ENCODE peak calls at places on chromosomes 5 and 9, in nine cellular contexts. P, H, I, L, X, J, A, W and K are unnamed samples.

GRCh38 chr9:107559499-107560086 is 70.0 kb upstream of the KLF4 start:
- DNase-seq in W (no peak), L (no peak), X (no peak), I (no peak), J (no peak), H (no peak), A (no peak), P (no peak), K (no peak)

GRCh38 chr9:135515541-135515951 is 5.7 kb upstream of the LCN1 start:
- DNase-seq in J (no peak), X (no peak), W (no peak), I (peak; percentile 74), H (peak; percentile 8), A (no peak), P (no peak), L (peak; percentile 42), K (no peak)

GRCh38 chr9:128005938-128006337 is 25.1 kb upstream of the EEIG1 start:
- DNase-seq in H (no peak), A (no peak), I (peak; percentile 88), P (peak; percentile 73), W (no peak), J (peak; percentile 20), X (no peak), L (peak; percentile 90), K (peak; percentile 32)

GRCh38 chr5:68454766-68455165 is 239.2 kb downstream of the PIK3R1 start:
- DNase-seq in L (no peak), A (no peak), P (no peak), X (no peak), I (no peak), J (no peak), H (no peak), W (no peak), K (no peak)

GRCh38 chr9:120892748-120893584 is 16.0 kb upstream of the PHF19 start:
- DNase-seq in P (no peak), A (no peak), I (no peak), W (no peak), L (no peak), J (no peak), H (no peak), X (peak; percentile 94), K (no peak)

GRCh38 chr9:123568691-123569342 is 212.8 kb downstream of the CRB2 start:
- DNase-seq in I (no peak), W (no peak), P (no peak), J (peak; percentile 47), H (peak; percentile 52), X (peak; percentile 50), A (no peak), L (no peak), K (no peak)

GRCh38 chr5:160555836-160556660 is 134.4 kb downstream of the PTTG1 start:
- DNase-seq in W (no peak), X (no peak), A (no peak), I (no peak), L (no peak), J (no peak), H (no peak), P (no peak), K (no peak)

GRCh38 chr9:35341585-35341984 is 148.3 kb upstream of the RUSC2 start:
- DNase-seq in L (no peak), A (peak; percentile 16), I (no peak), P (peak; percentile 44), X (peak; percentile 85), H (peak; percentile 39), J (peak; percentile 62), W (no peak), K (peak; percentile 43)

GRCh38 chr5:135140805-135141204 is 106.8 kb upstream of the PITX1 start:
- DNase-seq in J (no peak), P (no peak), I (peak; percentile 82), L (no peak), H (no peak), W (peak; percentile 69), X (peak; percentile 51), A (no peak), K (no peak)

GRCh38 chr5:8413975-8414374 is 545.0 kb downstream of the MTRR start:
- DNase-seq in A (no peak), P (no peak), I (no peak), J (no peak), W (no peak), L (no peak), X (no peak), H (no peak), K (no peak)

GRCh38 chr5:166708271-166708670 is 1583.2 kb upstream of the WWC1 start:
- DNase-seq in J (no peak), X (no peak), P (no peak), I (no peak), A (no peak), W (no peak), L (no peak), H (no peak), K (no peak)

GRCh38 chr9:23539311-23539710 is 286.7 kb downstream of the ELAVL2 start:
- DNase-seq in P (no peak), W (no peak), A (no peak), I (no peak), X (no peak), L (no peak), H (no peak), J (no peak), K (no peak)

GRCh38 chr9:136621734-136622093 is 41.0 kb upstream of the EGFL7 start:
- DNase-seq in I (no peak), J (no peak), L (no peak), H (no peak), X (no peak), P (no peak), A (no peak), W (no peak), K (no peak)

GRCh38 chr9:68964102-68964541 is 49.8 kb downstream of the PRKACG start:
- DNase-seq in A (no peak), L (no peak), P (no peak), X (no peak), J (no peak), W (no peak), H (no peak), I (no peak), K (no peak)

GRCh38 chr9:6229604-6230003 is 14.0 kb downstream of the IL33 start:
- DNase-seq in L (no peak), W (no peak), A (no peak), J (no peak), I (no peak), X (peak; percentile 12), H (no peak), P (no peak), K (no peak)

DNA sequence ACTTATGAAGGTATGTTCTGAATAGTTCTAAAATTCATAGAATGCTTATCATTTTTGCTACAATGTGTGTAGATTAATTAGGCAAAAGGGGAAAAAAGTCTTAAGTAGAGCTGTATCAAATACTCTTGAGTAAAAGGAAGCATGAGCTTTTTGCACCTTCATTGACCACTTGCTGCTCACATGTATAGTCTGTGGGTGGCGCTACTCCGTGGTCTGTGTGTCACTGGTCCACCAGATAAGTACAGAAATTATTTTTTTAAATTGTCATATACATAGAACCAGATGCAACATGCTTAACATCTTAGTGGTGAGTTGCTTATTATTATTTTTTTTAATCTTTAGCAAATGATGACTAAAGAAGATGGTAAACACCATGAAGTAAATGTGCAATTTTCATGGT is 130.2 kb downstream of the MAN2A1 start:
- DNase-seq in X (no peak), A (no peak), H (no peak), J (no peak), W (no peak), L (no peak), P (no peak), I (no peak), K (no peak)
- TF ChIP-seq POLR2A in X (no peak), A (no peak), H (no peak), J (no peak), W (no peak), L (no peak), P (no peak), I (no peak), K (no peak)

DNA sequence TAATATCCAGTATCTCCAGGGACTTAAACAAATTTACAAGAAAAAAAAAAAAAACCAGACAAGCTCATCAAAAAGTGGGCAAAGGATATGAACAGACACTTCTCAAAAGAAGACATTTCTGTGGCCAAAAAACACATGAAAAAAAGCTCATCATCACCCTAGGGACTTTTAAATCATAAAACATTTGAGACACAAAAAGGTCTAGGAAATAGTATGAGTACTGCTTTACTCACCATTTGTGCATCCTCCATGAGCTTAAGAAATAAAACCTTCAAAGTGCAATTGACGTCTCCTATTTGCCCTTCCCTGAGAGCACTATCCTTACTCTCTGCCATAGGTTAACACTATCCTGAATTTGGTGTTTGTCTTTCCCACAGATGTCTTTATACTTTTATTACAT is 193.7 kb upstream of the NREP start:
- DNase-seq in L (no peak), X (peak; percentile 80), I (no peak), A (no peak), J (no peak), H (no peak), P (no peak), W (no peak), K (no peak)
- TF ChIP-seq CTCF in L (no peak), X (no peak), I (no peak), A (no peak), J (no peak), H (no peak), P (no peak), W (no peak), K (no peak)

DNA sequence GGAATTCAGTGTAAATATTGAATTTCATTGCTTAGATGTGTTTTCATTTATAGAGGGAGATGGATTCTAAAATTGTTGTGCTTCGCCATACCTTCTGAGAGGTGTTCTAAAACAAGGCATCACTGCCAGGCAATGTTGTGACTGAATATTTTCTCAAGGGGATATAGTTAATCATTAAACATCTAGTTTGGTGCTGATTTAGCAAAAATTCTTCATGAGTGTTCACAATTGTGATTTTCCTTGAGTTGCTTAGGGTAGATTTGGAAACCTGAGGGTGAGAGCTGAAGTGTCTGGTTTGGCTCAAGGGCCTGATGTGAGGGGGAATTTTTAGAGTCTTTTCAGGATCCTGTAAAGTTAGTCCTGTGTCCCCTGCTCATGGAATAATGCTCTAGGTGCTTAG is 104.5 kb downstream of the MAT2B start:
- DNase-seq in L (no peak), W (no peak), J (no peak), P (no peak), H (no peak), I (no peak), X (no peak), A (no peak), K (no peak)
- TF ChIP-seq POLR2A in L (no peak), W (no peak), J (no peak), P (no peak), H (no peak), I (no peak), X (no peak), A (no peak), K (no peak)

DNA sequence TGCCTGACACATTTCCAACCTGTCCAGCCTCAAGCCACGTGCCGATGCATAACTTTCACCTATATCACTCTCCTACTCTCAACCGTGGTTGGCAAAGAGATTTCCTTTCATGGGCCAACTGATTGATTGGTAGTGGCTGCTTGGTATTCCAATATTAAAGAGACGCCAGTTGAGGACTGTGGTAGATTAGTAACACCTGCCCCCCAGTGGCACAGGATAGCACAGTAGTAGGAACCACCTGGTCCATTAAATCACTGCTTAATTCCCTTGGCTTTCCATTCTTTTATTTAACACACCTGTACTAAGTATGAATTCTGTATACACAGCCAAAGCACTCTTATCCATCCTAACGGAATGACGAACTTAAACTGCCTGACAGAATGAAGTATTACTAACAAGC is 19.1 kb upstream of the FOXB2 start:
- DNase-seq in W (no peak), A (no peak), I (no peak), P (no peak), J (no peak), L (no peak), H (no peak), X (no peak), K (no peak)
- TF ChIP-seq CTCF in W (no peak), A (no peak), I (no peak), P (no peak), J (no peak), L (no peak), H (no peak), X (no peak), K (no peak)

GRCh38 chr9:137724818-137725240 is 106.0 kb downstream of the EHMT1 start:
- DNase-seq in H (no peak), W (no peak), X (no peak), I (peak; percentile 52), P (no peak), L (no peak), A (no peak), J (no peak), K (no peak)
- TF ChIP-seq POLR2A in H (no peak), W (no peak), X (no peak), I (no peak), P (no peak), L (no peak), A (no peak), J (no peak), K (no peak)